ENCODE peak calls at places on chromosome 2, in ten cellular contexts. X is CD4-positive, CD25-positive, alpha-beta regulatory T cell; T is NCI-H774; B is Right ventricle myocardium superior; M is amygdala; S is ELR; P is endothelial cell; G is activated CD4-positive, alpha-beta memory T cell treated with anti-CD3 and anti-CD28 coated beads for 36 hours; A is HTR-8/SVneo; N is activated CD8-positive, alpha-beta memory T cell treated with anti-CD3 and anti-CD28 coated beads, Interleukin-2, amount 50 U/mL, for 48 hours. Y is an unnamed sample.

GRCh38 chr2:157771234-157771633 is 104.9 kb downstream of the ACVR1 start:
- DNase-seq in A (no peak), G (no peak), X (no peak), N (no peak), P (no peak), B (no peak), M (no peak), T (no peak), S (no peak), Y (no peak)

GRCh38 chr2:172525601-172526000 is 30.3 kb upstream of the PDK1 start:
- DNase-seq in N (no peak), G (no peak), A (no peak), X (no peak), B (no peak), S (no peak), T (no peak), M (no peak), P (no peak), Y (no peak)

GRCh38 chr2:202682274-202682673 is 47.5 kb downstream of the FAM117B start:
- DNase-seq in T (no peak), P (no peak), G (no peak), B (no peak), S (no peak), A (no peak), M (no peak), X (no peak), N (no peak), Y (no peak)

GRCh38 chr2:3683748-3684454 is 19.5 kb upstream of the DCDC2C start:
- DNase-seq in P (no peak), N (no peak), B (no peak), S (peak; percentile 40), M (no peak), T (no peak), X (no peak), G (no peak), A (no peak), Y (peak; percentile 66)

GRCh38 chr2:128325665-128326181 is 7.1 kb upstream of the HS6ST1 start:
- DNase-seq in T (no peak), G (no peak), M (no peak), N (no peak), X (no peak), A (no peak), P (no peak), B (no peak), S (no peak), Y (no peak)

GRCh38 chr2:39805936-39806608 is 27.0 kb upstream of the THUMPD2 start:
- DNase-seq in A (no peak), P (no peak), T (no peak), N (no peak), X (no peak), B (no peak), G (no peak), M (no peak), S (no peak), Y (no peak)

GRCh38 chr2:138116456-138116855 is 152.2 kb downstream of the HNMT start:
- DNase-seq in T (no peak), M (no peak), N (no peak), G (no peak), A (no peak), X (no peak), P (no peak), S (no peak), B (no peak), Y (no peak)

GRCh38 chr2:44825702-44826101 is 115.8 kb upstream of the SIX3 start:
- DNase-seq in M (no peak), S (no peak), N (no peak), X (no peak), B (no peak), T (no peak), A (no peak), P (no peak), G (no peak), Y (no peak)

Y was measured in A172.